ENCODE peak calls at places on chromosomes 3 and 15, in four cellular contexts. E, K, C and G are unnamed samples.

GRCh38 chr15:76286231-76286879 is 24.9 kb downstream of the ETFA start:
- DNase-seq in C (no peak), K (no peak), E (no peak), G (no peak)

GRCh38 chr3:71304684-71305083 is 278.8 kb downstream of the FOXP1 start:
- DNase-seq in K (peak; percentile 12), E (no peak), C (peak; percentile 15), G (no peak)

GRCh38 chr3:44439499-44440295 is 37.8 kb downstream of the ZNF445 start:
- DNase-seq in C (peak; percentile 97), K (peak; percentile 98), E (no peak), G (no peak)

GRCh38 chr3:124780356-124780755 is 50.1 kb downstream of the UMPS start:
- DNase-seq in C (no peak), E (no peak), K (no peak), G (no peak)

GRCh38 chr3:39814007-39814406 is 4.6 kb downstream of the MYRIP start:
- DNase-seq in K (no peak), C (no peak), E (no peak), G (no peak)

GRCh38 chr15:73081321-73081958 is 29.2 kb downstream of the NEO1 start:
- DNase-seq in K (peak; percentile 51), E (peak; percentile 54), C (peak; percentile 41), G (peak; percentile 47)

GRCh38 chr3:127688022-127688415 is 15.3 kb downstream of the ABTB1 start:
- DNase-seq in K (no peak), C (no peak), E (no peak), G (no peak)

GRCh38 chr15:28021281-28022039 is 77.7 kb downstream of the OCA2 start:
- DNase-seq in E (peak; percentile 22), C (peak; percentile 83), K (peak; percentile 42), G (no peak)

GRCh38 chr15:95302206-95302605 is 1028.3 kb upstream of the NR2F2 start:
- DNase-seq in K (no peak), C (no peak), E (no peak), G (no peak)

GRCh38 chr15:87115795-87116194 is 1036.1 kb downstream of the AGBL1 start:
- DNase-seq in K (no peak), C (no peak), E (no peak), G (no peak)

GRCh38 chr15:87121357-87121756 is 1041.7 kb downstream of the AGBL1 start:
- DNase-seq in K (no peak), C (no peak), E (no peak), G (peak; percentile 12)

GRCh38 chr15:87123676-87124382 is 1044.2 kb downstream of the AGBL1 start:
- DNase-seq in E (no peak), C (no peak), K (peak; percentile 1), G (no peak)

GRCh38 chr15:87120555-87120954 is 1040.9 kb downstream of the AGBL1 start:
- DNase-seq in E (no peak), C (no peak), K (no peak), G (no peak)

GRCh38 chr15:87118424-87118823 is 1038.8 kb downstream of the AGBL1 start:
- DNase-seq in K (no peak), E (no peak), C (no peak), G (no peak)
- TF ChIP-seq TCF7L2 in K (no peak), E (no peak), C (no peak), G (no peak)

GRCh38 chr3:94234177-94234788 is 171.4 kb downstream of the NSUN3 start:
- DNase-seq in E (peak; percentile 22), K (peak; percentile 30), C (peak; percentile 16), G (peak; percentile 2)
- TF ChIP-seq SIN3A in E (no peak), K (no peak), C (no peak), G (no peak)

DNA sequence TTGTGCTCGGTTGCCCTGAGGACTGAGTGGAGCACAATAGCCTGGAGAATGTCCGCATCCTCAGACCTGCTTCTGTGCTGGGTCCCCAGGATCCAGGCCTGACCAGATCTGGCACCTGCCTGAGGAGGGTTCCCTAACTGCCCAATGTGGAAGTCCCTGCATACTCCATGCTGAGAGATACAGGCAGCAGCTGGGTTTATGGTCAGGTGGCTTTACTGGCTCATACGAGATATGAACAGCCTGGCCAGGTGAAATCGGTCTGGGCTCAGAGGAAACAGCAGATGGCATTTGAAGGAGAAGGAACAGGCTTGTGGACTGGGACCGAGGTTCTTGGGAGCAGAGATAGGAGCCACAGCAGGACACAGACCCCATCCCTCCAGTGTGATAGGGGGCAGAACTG is 18.2 kb upstream of the KIF23 start:
- DNase-seq in C (no peak), K (no peak), E (no peak), G (no peak)
- TF ChIP-seq TCF7L2 in C (no peak), K (no peak), E (no peak), G (no peak)

DNA sequence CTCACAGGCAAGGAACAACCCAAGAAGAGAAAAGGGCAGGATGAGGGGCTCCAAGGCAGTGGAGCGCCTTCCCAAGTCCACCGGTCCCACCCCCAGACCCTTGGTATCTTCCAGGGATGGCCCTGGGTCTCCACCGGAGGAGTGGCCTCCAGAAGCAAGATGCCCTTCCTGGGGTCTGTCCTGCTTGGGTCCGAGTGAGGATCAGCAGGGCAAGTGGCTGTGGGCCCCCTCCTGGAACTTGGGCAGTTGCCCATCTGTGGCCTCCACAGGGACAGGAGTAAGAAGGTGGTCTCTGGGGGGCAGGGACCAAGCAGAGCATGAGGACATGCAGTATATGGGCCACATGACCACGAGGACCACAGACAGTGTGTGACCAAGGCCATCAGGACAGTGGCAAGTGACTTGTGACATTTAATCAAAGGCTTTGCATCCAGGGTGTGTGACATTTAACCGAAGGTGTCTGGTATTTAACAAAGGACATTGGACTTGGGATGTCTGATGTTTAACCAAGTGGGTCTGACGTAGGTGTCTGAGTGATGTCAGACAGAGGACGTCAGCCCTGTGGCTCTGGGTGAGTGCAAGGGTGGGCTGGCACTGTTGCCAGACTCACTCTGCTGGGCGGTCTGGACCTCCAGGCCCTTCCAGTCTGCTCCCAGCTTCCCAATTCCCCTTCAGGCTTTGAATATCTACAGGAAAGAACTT is 34.7 kb downstream of the SCN5A start:
- DNase-seq in E (no peak), K (no peak), C (no peak), G (no peak)
- TF ChIP-seq SIN3A in E (no peak), K (no peak), C (no peak), G (no peak)

DNA sequence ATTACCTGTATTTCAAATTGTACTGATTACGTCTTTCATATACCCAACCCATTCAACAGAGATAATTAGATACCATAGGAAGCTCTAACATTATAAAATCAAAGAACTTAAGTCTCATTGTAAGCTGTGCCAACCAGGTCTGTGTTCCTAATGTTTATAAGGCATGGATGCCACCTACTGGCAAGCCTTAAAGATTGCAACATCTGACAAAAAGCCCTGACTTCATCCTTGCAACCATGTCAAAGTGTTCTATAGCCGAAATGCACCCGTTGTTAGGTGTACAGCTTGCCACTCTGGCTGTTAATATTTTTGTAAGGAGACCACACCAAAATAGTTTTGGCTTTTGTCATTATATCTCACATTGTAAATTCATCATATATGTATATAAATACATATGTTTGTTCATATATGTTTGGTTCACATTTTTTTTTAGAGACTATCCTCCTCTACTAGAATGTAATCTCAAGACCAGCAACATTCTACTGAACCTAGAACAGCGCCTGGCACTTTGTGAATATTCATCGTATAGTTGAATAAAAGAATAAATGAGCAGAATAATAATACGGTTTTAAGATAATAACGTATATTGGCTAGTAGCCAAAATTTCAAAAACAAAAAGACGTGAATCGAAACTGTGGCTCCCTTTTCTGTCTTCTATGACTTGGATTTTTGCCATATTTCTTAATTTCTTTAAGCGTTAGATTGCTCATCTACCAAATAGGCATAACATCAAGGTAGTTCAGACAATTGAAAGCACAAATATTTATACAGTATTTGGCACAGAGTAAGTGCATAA is 258.1 kb downstream of the TBL1XR1 start:
- DNase-seq in K (peak; percentile 70), E (peak; percentile 67), C (peak; percentile 67), G (peak; percentile 66)
- TF ChIP-seq TCF7L2 in K (no peak), E (no peak), C (no peak), G (no peak)

GRCh38 chr3:51340989-51341636 is 44.0 kb upstream of the MANF start:
- DNase-seq in K (no peak), C (peak; percentile 14), E (peak; percentile 29), G (no peak)
- TF ChIP-seq SIN3A in K (no peak), C (no peak), E (no peak), G (no peak)